ENCODE peak calls at places on chromosomes 7 and 10, in four cellular contexts. X is lower leg skin, N is OCI-LY7, C is AG04449. O is an unnamed sample.

GRCh38 chr10:119931873-119932272 is 39.3 kb downstream of the SEC23IP start:
- DNase-seq in X (no peak), N (no peak), C (no peak), O (no peak)

GRCh38 chr10:119543814-119544642 is 1.5 kb upstream of the RGS10 start:
- DNase-seq in X (no peak), N (no peak), C (no peak), O (peak; percentile 65)

GRCh38 chr10:88707429-88708110 is 1.5 kb downstream of the LIPK start:
- DNase-seq in X (no peak), N (no peak), C (no peak), O (peak; percentile 14)

GRCh38 chr10:114481055-114481454 is 76.8 kb upstream of the AFAP1L2 start:
- DNase-seq in X (no peak), N (no peak), C (no peak), O (no peak)

GRCh38 chr10:103799341-103799740 is 56.0 kb downstream of the SH3PXD2A start:
- DNase-seq in X (no peak), N (no peak), C (no peak), O (no peak)

GRCh38 chr10:5971315-5971832 is 6.0 kb downstream of the IL15RA start:
- DNase-seq in X (no peak), N (no peak), C (no peak), O (no peak)

GRCh38 chr10:90398551-90398950 is 459.3 kb downstream of the HTR7 start:
- DNase-seq in X (no peak), N (no peak), C (no peak), O (no peak)

GRCh38 chr7:25093268-25093802 is 31.7 kb downstream of the CYCS start:
- DNase-seq in X (peak; percentile 42), N (peak; percentile 86), C (no peak), O (peak; percentile 30)

GRCh38 chr10:43055217-43055616 is 21.7 kb upstream of the RET start:
- DNase-seq in X (no peak), N (no peak), C (no peak), O (no peak)

GRCh38 chr7:122887198-122887597 is 938 bp upstream of the CADPS2 start:
- DNase-seq in X (peak; percentile 43), N (no peak), C (no peak), O (peak; percentile 18)

GRCh38 chr10:114684085-114684821 is 26.2 kb upstream of the ABLIM1 start:
- DNase-seq in X (peak; percentile 52), N (no peak), C (no peak), O (no peak)

GRCh38 chr7:128165927-128166420 is 75.1 kb upstream of the LEP start:
- DNase-seq in X (no peak), N (no peak), C (no peak), O (no peak)

GRCh38 chr10:9895406-9895805 is 1122.3 kb upstream of the CELF2 start:
- DNase-seq in X (no peak), N (no peak), C (no peak), O (no peak)

GRCh38 chr10:114525368-114525949 is 121.2 kb upstream of the AFAP1L2 start:
- DNase-seq in X (no peak), N (peak; percentile 33), C (no peak), O (no peak)

GRCh38 chr10:69855346-69856163 is 53.8 kb downstream of the COL13A1 start:
- DNase-seq in X (no peak), N (no peak), C (no peak), O (no peak)

GRCh38 chr7:126462405-126462804 is 790.3 kb downstream of the GRM8 start:
- DNase-seq in X (no peak), N (no peak), C (no peak), O (no peak)

GRCh38 chr7:15845868-15846267 is 159.4 kb upstream of the MEOX2 start:
- DNase-seq in X (no peak), N (no peak), C (no peak), O (no peak)

GRCh38 chr10:104337527-104337984 is 709 bp downstream of the ITPRIP start:
- DNase-seq in X (no peak), N (peak; percentile 77), C (no peak), O (no peak)

GRCh38 chr10:124719213-124719851 is 24.8 kb downstream of the FAM53B start:
- DNase-seq in X (peak; percentile 71), N (peak; percentile 81), C (no peak), O (no peak)

GRCh38 chr7:67346876-67347275 is 350.2 kb downstream of the TYW1 start:
- DNase-seq in X (no peak), N (no peak), C (no peak), O (no peak)

GRCh38 chr10:59384761-59385160 is 22.4 kb upstream of the FAM13C start:
- DNase-seq in X (no peak), N (no peak), C (no peak), O (no peak)

GRCh38 chr10:71467161-71467560 is 70.4 kb downstream of the CDH23 start:
- DNase-seq in X (no peak), N (no peak), C (no peak), O (no peak)

GRCh38 chr7:139777304-139777890 is 401 bp downstream of the HIPK2 start:
- DNase-seq in X (no peak), N (peak; percentile 49), C (no peak), O (no peak)

GRCh38 chr7:220151-220841 is 27.9 kb downstream of the FAM20C start:
- DNase-seq in X (no peak), N (no peak), C (no peak), O (no peak)
- TF ChIP-seq CTCF in X (no peak), N (no peak), C (peak; percentile 30), O (peak; percentile 7)

DNA sequence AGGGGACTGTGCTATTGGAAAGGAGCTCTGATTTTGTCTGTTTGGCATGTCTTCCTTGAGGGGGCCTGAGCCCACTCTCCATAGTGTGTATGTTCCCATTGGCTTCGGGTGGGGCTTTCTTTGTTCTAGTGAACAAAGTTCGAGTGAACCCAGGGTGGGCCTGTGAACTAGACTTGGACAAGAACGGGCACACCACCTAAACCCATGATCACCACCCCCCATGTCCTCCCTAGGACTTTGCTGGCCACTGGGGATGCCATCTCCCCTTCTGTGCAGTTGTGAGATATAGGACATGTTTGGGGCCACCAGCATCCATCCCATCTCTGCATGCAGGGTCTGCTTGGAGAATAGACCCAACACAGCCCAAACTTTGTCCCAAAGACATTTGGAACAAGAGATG is 195.5 kb upstream of the LYZL2 start:
- DNase-seq in X (no peak), N (no peak), C (no peak), O (no peak)
- TF ChIP-seq CTCF in X (no peak), N (no peak), C (no peak), O (no peak)

GRCh38 chr7:18119985-18120384 is 92.3 kb upstream of the PRPS1L1 start:
- DNase-seq in X (no peak), N (no peak), C (no peak), O (no peak)
- TF ChIP-seq CTCF in X (no peak), N (no peak), C (no peak), O (peak; percentile 19)

GRCh38 chr7:136006208-136006607 is 29.0 kb upstream of the MTPN start:
- DNase-seq in X (no peak), N (no peak), C (no peak), O (no peak)
- TF ChIP-seq CTCF in X (no peak), N (no peak), C (no peak), O (no peak)

O was measured in AG09319.